ENCODE peak calls at places on chromosomes 3 and 15, in four cellular contexts. L, V, N and U are unnamed samples.

GRCh38 chr15:65305144-65305758 is 774 bp downstream of the RNU5B-1 start:
- DNase-seq in L (no peak), V (no peak), N (no peak), U (peak)

GRCh38 chr3:112776836-112777235 is 69.8 kb downstream of the CD200R1L start:
- DNase-seq in L (no peak), V (no peak), N (no peak), U (no peak)

GRCh38 chr15:85000189-85000864 is 18.7 kb downstream of the PDE8A start:
- DNase-seq in L (no peak), V (no peak), N (peak), U (no peak)

GRCh38 chr15:58947179-58947578 is 13.7 kb upstream of the SLTM start:
- DNase-seq in L (no peak), V (no peak), N (peak), U (no peak)

GRCh38 chr15:69853572-69853971 is 244.1 kb downstream of the TLE3 start:
- DNase-seq in L (no peak), V (no peak), N (peak), U (no peak)

GRCh38 chr3:144128117-144128892 is 156.7 kb downstream of the DIPK2A start:
- DNase-seq in L (no peak), V (no peak), N (no peak), U (no peak)

GRCh38 chr3:152156880-152157279 is 111.8 kb upstream of the MBNL1 start:
- DNase-seq in L (no peak), V (no peak), N (no peak), U (no peak)

GRCh38 chr3:39147711-39148115 is 5.7 kb downstream of the CSRNP1 start:
- DNase-seq in L (no peak), V (no peak), N (peak), U (no peak)

GRCh38 chr15:31465083-31465955 is 138.7 kb downstream of the KLF13 start:
- DNase-seq in L (no peak), V (no peak), N (no peak), U (no peak)

GRCh38 chr15:26038693-26039092 is 175.6 kb upstream of the ATP10A start:
- DNase-seq in L (no peak), V (no peak), N (no peak), U (no peak)

GRCh38 chr3:14522129-14522691 is 17.9 kb downstream of the GRIP2 start:
- DNase-seq in L (no peak), V (no peak), N (no peak), U (no peak)

GRCh38 chr3:51961011-51961410 is 5.8 kb downstream of the GPR62 start:
- DNase-seq in L (no peak), V (no peak), N (no peak), U (no peak)

GRCh38 chr3:113498221-113499005 is 16.5 kb downstream of the SPICE1 start:
- DNase-seq in L (no peak), V (no peak), N (peak), U (no peak)

GRCh38 chr15:89139613-89140499 is 51.6 kb downstream of the ABHD2 start:
- DNase-seq in L (no peak), V (no peak), N (peak), U (no peak)

GRCh38 chr3:14516738-14517345 is 23.3 kb downstream of the GRIP2 start:
- DNase-seq in L (no peak), V (no peak), N (no peak), U (no peak)

GRCh38 chr3:190305406-190305805 is 16.8 kb downstream of the CLDN1 start:
- DNase-seq in L (no peak), V (no peak), N (peak), U (no peak)

GRCh38 chr15:76363251-76363650 is 26.7 kb downstream of the ISL2 start:
- DNase-seq in L (no peak), V (no peak), N (no peak), U (peak)

GRCh38 chr3:194162070-194162678 is 26.2 kb downstream of the HES1 start:
- DNase-seq in L (no peak), V (no peak), N (no peak), U (no peak)

GRCh38 chr3:73192036-73192738 is 130.7 kb downstream of the EBLN2 start:
- DNase-seq in L (no peak), V (no peak), N (no peak), U (peak)

GRCh38 chr15:63942486-63943365 is 103.6 kb downstream of the DAPK2 start:
- DNase-seq in L (no peak), V (no peak), N (no peak), U (peak)

GRCh38 chr15:76565366-76565765 is 228.8 kb downstream of the ISL2 start:
- DNase-seq in L (no peak), V (no peak), N (peak), U (no peak)

GRCh38 chr15:33720952-33721351 is 247.3 kb upstream of the CHRM5 start:
- DNase-seq in L (no peak), V (no peak), N (peak), U (no peak)